ENCODE peak calls at places on chromosomes 4 and X, in four cellular contexts. One of them, this sample, is unnamed.

GRCh38 chr4:110124721-110125120 is 73.7 kb downstream of the ELOVL6 start:
- DNase-seq in activated naive CD8-positive, alpha-beta T cell treated with anti-CD3 and anti-CD28 coated beads, Interleukin-2, amount 50 U/mL, for 24 hours: no peak
- DNase-seq in ovary: no peak
- DNase-seq in psoas muscle: no peak
- DNase-seq in this sample: no peak

GRCh38 chr4:185925910-185926360 is 113.9 kb upstream of the SORBS2 start:
- DNase-seq in activated naive CD8-positive, alpha-beta T cell treated with anti-CD3 and anti-CD28 coated beads, Interleukin-2, amount 50 U/mL, for 24 hours: no peak
- DNase-seq in ovary: no peak
- DNase-seq in psoas muscle: no peak
- DNase-seq in this sample: no peak

GRCh38 chr4:620851-621261 is 4.5 kb upstream of the PDE6B start:
- DNase-seq in activated naive CD8-positive, alpha-beta T cell treated with anti-CD3 and anti-CD28 coated beads, Interleukin-2, amount 50 U/mL, for 24 hours: no peak
- DNase-seq in ovary: peak
- DNase-seq in psoas muscle: no peak
- DNase-seq in this sample: peak

GRCh38 chrX:130025256-130025655 is 42.8 kb downstream of the BCORL1 start:
- DNase-seq in activated naive CD8-positive, alpha-beta T cell treated with anti-CD3 and anti-CD28 coated beads, Interleukin-2, amount 50 U/mL, for 24 hours: no peak
- DNase-seq in ovary: no peak
- DNase-seq in psoas muscle: no peak
- DNase-seq in this sample: no peak

GRCh38 chr4:166121897-166122296 is 248.9 kb downstream of the TLL1 start:
- DNase-seq in activated naive CD8-positive, alpha-beta T cell treated with anti-CD3 and anti-CD28 coated beads, Interleukin-2, amount 50 U/mL, for 24 hours: no peak
- DNase-seq in ovary: no peak
- DNase-seq in psoas muscle: no peak
- DNase-seq in this sample: no peak

GRCh38 chr4:144353240-144353639 is 212.7 kb upstream of the GYPA start:
- DNase-seq in activated naive CD8-positive, alpha-beta T cell treated with anti-CD3 and anti-CD28 coated beads, Interleukin-2, amount 50 U/mL, for 24 hours: no peak
- DNase-seq in ovary: no peak
- DNase-seq in psoas muscle: no peak
- DNase-seq in this sample: no peak

GRCh38 chrX:115892787-115893671 is 277.5 kb upstream of the AGTR2 start:
- DNase-seq in activated naive CD8-positive, alpha-beta T cell treated with anti-CD3 and anti-CD28 coated beads, Interleukin-2, amount 50 U/mL, for 24 hours: no peak
- DNase-seq in ovary: peak
- DNase-seq in psoas muscle: peak
- DNase-seq in this sample: no peak

GRCh38 chrX:41475611-41476241 is 28.6 kb downstream of the NYX start:
- DNase-seq in activated naive CD8-positive, alpha-beta T cell treated with anti-CD3 and anti-CD28 coated beads, Interleukin-2, amount 50 U/mL, for 24 hours: no peak
- DNase-seq in ovary: no peak
- DNase-seq in psoas muscle: no peak
- DNase-seq in this sample: no peak

GRCh38 chrX:46407753-46408130 is 137.5 kb downstream of the ZNF674 start:
- DNase-seq in activated naive CD8-positive, alpha-beta T cell treated with anti-CD3 and anti-CD28 coated beads, Interleukin-2, amount 50 U/mL, for 24 hours: no peak
- DNase-seq in ovary: peak
- DNase-seq in psoas muscle: no peak
- DNase-seq in this sample: no peak

GRCh38 chr4:60729194-60729593 is 470.9 kb upstream of the ADGRL3 start:
- DNase-seq in activated naive CD8-positive, alpha-beta T cell treated with anti-CD3 and anti-CD28 coated beads, Interleukin-2, amount 50 U/mL, for 24 hours: no peak
- DNase-seq in ovary: no peak
- DNase-seq in psoas muscle: no peak
- DNase-seq in this sample: no peak

GRCh38 chr4:110526589-110526988 is 50.6 kb downstream of the ENPEP start:
- DNase-seq in activated naive CD8-positive, alpha-beta T cell treated with anti-CD3 and anti-CD28 coated beads, Interleukin-2, amount 50 U/mL, for 24 hours: no peak
- DNase-seq in ovary: no peak
- DNase-seq in psoas muscle: no peak
- DNase-seq in this sample: no peak

GRCh38 chr4:182242793-182243192 is 409 bp upstream of the TENM3 start:
- DNase-seq in activated naive CD8-positive, alpha-beta T cell treated with anti-CD3 and anti-CD28 coated beads, Interleukin-2, amount 50 U/mL, for 24 hours: no peak
- DNase-seq in ovary: no peak
- DNase-seq in psoas muscle: no peak
- DNase-seq in this sample: no peak

GRCh38 chr4:98584265-98584664 is 74.1 kb downstream of the TSPAN5 start:
- DNase-seq in activated naive CD8-positive, alpha-beta T cell treated with anti-CD3 and anti-CD28 coated beads, Interleukin-2, amount 50 U/mL, for 24 hours: no peak
- DNase-seq in ovary: no peak
- DNase-seq in psoas muscle: no peak
- DNase-seq in this sample: no peak

GRCh38 chrX:41779058-41779564 is 55.1 kb downstream of the GPR82 start:
- DNase-seq in activated naive CD8-positive, alpha-beta T cell treated with anti-CD3 and anti-CD28 coated beads, Interleukin-2, amount 50 U/mL, for 24 hours: no peak
- DNase-seq in ovary: no peak
- DNase-seq in psoas muscle: no peak
- DNase-seq in this sample: no peak

GRCh38 chrX:70175338-70175737 is 1.9 kb upstream of the DGAT2L6 start:
- DNase-seq in activated naive CD8-positive, alpha-beta T cell treated with anti-CD3 and anti-CD28 coated beads, Interleukin-2, amount 50 U/mL, for 24 hours: no peak
- DNase-seq in ovary: no peak
- DNase-seq in psoas muscle: no peak
- DNase-seq in this sample: no peak

GRCh38 chrX:108310511-108310910 is 127.7 kb downstream of the COL4A6 start:
- DNase-seq in activated naive CD8-positive, alpha-beta T cell treated with anti-CD3 and anti-CD28 coated beads, Interleukin-2, amount 50 U/mL, for 24 hours: no peak
- DNase-seq in ovary: no peak
- DNase-seq in psoas muscle: no peak
- DNase-seq in this sample: no peak

This sample was measured in left lung.